ENCODE peak calls at places on chromosomes 4 and X, in five cellular contexts. U is H9; E is Panc1; Z is ovary; A is naive thymus-derived CD4-positive, alpha-beta T cell. I is an unnamed sample.

GRCh38 chr4:825063-825968 is 613 bp downstream of the CPLX1 start:
- DNase-seq in U (no peak), E (no peak), Z (peak), A (peak), I (no peak)

GRCh38 chr4:75255261-75255660 is 258.9 kb downstream of the RCHY1 start:
- DNase-seq in U (no peak), E (no peak), Z (no peak), A (no peak), I (no peak)

GRCh38 chrX:123975180-123975579 is 13.7 kb downstream of the STAG2 start:
- DNase-seq in U (no peak), E (no peak), Z (no peak), A (no peak), I (no peak)

GRCh38 chrX:127305013-127305412 is 485.5 kb downstream of the PRR32 start:
- DNase-seq in U (no peak), E (no peak), Z (no peak), A (no peak), I (no peak)

GRCh38 chr4:98546910-98547544 is 111.4 kb downstream of the TSPAN5 start:
- DNase-seq in U (no peak), E (no peak), Z (peak), A (no peak), I (no peak)

GRCh38 chrX:12011075-12011474 is 127.2 kb upstream of the FRMPD4 start:
- DNase-seq in U (no peak), E (no peak), Z (no peak), A (no peak), I (no peak)

GRCh38 chrX:141258080-141258479 is 15.8 kb upstream of the SPANXC start:
- DNase-seq in U (no peak), E (no peak), Z (no peak), A (no peak), I (no peak)

GRCh38 chr4:125317526-125317880 is 2.7 kb downstream of the FAT4 start:
- DNase-seq in U (peak), E (no peak), Z (peak), A (no peak), I (no peak)

GRCh38 chr4:186854256-186854655 is 130.6 kb upstream of the FAT1 start:
- DNase-seq in U (no peak), E (no peak), Z (no peak), A (no peak), I (no peak)

GRCh38 chr4:150211016-150211415 is 132.8 kb downstream of the DCLK2 start:
- DNase-seq in U (no peak), E (no peak), Z (no peak), A (no peak), I (no peak)

GRCh38 chr4:88967883-88968316 is 89.1 kb downstream of the FAM13A start:
- DNase-seq in U (no peak), E (no peak), Z (no peak), A (no peak), I (no peak)

GRCh38 chr4:38669233-38669632 is 5.2 kb downstream of the KLF3 start:
- DNase-seq in U (no peak), E (no peak), Z (no peak), A (no peak), I (no peak)

GRCh38 chr4:59553063-59553738 is 1646.9 kb upstream of the ADGRL3 start:
- DNase-seq in U (no peak), E (peak), Z (no peak), A (no peak), I (no peak)

GRCh38 chr4:122583906-122584305 is 37.0 kb downstream of the IL21 start:
- DNase-seq in U (no peak), E (no peak), Z (no peak), A (no peak), I (no peak)

GRCh38 chr4:25921922-25922321 is 7.9 kb downstream of the SMIM20 start:
- DNase-seq in U (no peak), E (no peak), Z (no peak), A (no peak), I (no peak)

GRCh38 chr4:25922812-25923369 is 8.9 kb downstream of the SMIM20 start:
- DNase-seq in U (no peak), E (no peak), Z (no peak), A (no peak), I (no peak)

GRCh38 chr4:25923745-25924144 is 9.7 kb downstream of the SMIM20 start:
- DNase-seq in U (no peak), E (no peak), Z (no peak), A (no peak), I (no peak)

GRCh38 chr4:25916870-25917269 is 2.9 kb downstream of the SMIM20 start:
- DNase-seq in U (no peak), E (no peak), Z (no peak), A (no peak), I (no peak)

DNA sequence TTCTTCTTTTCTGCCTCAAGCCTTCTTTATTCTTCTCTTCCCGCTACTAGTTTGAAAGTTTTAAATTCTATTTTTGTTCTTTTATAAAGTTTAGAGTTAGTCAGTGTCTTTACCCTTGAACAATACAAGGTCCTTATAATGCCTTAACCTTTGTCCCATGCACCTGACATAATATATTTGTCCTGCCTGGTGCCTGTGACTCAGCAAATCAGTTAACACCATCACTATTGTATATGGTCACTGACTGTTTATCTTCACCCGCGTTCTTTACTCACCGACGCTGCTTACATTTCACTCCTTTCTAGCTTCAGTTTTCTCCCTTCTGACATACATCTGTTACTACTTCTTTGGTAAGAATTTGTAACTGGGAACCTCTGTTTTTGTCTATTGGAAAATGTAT is 5.7 kb downstream of the SMIM20 start:
- DNase-seq in U (no peak), E (no peak), Z (no peak), A (no peak), I (no peak)
- H3K27ac ChIP-seq in U (no peak), E (no peak), Z (no peak), A (no peak), I (no peak)

GRCh38 chr4:7343353-7343655 is 91.4 kb downstream of the PSAPL1 start:
- DNase-seq in U (no peak), E (no peak), Z (no peak), A (no peak), I (no peak)

GRCh38 chr4:7343950-7344349 is 90.8 kb downstream of the PSAPL1 start:
- DNase-seq in U (no peak), E (no peak), Z (no peak), A (no peak), I (no peak)

GRCh38 chr4:7342223-7342576 is 92.5 kb downstream of the PSAPL1 start:
- DNase-seq in U (no peak), E (no peak), Z (no peak), A (no peak), I (no peak)

GRCh38 chr4:7341486-7342222 is 93.1 kb downstream of the PSAPL1 start:
- DNase-seq in U (no peak), E (no peak), Z (no peak), A (no peak), I (no peak)

DNA sequence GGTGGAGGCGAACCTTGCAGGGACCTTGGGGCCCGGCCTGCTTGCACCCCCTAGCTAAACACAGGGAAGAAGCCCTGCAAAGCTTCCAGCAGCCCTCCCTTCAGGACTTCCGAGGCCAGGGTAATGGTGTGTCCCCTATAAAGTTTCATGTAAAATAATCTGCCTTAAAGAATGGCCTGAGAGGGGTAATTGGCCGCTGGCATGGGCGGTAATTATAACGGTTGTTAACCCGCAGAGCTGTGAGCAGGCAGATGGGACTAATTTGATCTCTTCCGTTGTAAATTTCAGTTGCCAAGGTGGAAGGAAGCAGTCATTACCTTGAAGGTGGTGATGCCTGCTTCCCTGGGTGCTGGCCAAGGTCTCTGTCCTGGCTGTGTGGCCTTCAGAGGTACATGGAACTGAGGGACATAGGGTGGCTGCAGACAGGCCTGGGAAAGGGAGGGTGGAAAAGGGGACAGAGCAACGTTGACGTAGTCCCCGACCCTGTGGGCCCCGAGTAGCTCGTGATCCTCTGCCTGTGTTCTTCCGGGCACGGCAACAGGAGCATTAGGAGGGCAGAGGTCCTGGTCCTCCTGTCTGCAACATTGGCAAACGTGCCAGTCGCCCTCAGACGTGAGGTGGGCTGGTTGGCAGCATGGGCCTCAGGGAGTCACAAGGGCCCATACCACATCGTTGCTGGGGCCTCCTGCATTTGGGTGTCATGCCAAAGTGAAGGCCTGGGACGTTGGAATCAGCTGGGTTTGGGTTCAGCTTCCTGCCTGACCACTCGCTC is 92.0 kb downstream of the PSAPL1 start:
- DNase-seq in U (no peak), E (no peak), Z (no peak), A (no peak), I (no peak)
- H3K27ac ChIP-seq in U (no peak), E (no peak), Z (no peak), A (no peak), I (no peak)

DNA sequence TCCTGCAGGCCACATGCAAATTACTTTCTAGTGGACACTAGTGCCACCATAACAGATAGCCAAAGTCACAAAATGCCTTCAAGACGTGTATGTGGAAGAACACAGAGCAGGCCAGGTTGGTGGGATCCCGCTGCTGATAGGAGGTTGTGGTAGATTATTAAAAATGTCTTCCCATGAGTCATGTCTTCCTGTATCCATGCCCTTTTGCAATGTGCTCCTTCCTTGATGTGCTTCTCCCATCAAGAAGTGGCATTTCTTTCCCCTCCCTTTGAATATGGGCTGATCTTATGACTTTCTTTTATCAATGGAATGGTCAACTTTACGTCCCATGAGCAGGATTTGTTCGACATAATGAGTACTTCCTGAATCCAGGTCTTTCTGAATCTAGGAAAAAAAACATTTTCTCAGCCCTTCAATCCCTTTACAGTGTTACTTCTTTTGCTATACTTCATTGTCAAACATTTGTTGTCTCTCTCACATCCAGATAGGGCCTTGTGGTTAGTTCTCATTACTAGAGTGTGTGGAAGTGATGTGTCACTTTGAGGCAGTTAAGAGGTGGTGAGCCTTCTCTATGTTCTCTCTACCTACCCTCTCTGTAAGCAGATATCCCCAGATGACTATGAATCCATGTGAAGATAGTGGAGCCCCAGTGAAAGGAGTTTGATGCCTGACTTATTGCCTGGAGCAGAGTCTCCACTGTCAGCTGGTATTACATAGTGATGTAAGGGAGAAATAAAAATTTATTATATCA is 519.2 kb upstream of the DIPK2B start:
- DNase-seq in U (no peak), E (no peak), Z (no peak), A (no peak), I (no peak)
- H3K27ac ChIP-seq in U (no peak), E (no peak), Z (no peak), A (no peak), I (no peak)

GRCh38 chr4:1982124-1983052 is 26.4 kb downstream of the NELFA start:
- DNase-seq in U (no peak), E (no peak), Z (no peak), A (no peak), I (no peak)
- H3K27ac ChIP-seq in U (no peak), E (no peak), Z (no peak), A (no peak), I (no peak)

GRCh38 chr4:100736651-100737450 is 219.0 kb upstream of the EMCN start:
- DNase-seq in U (no peak), E (no peak), Z (no peak), A (no peak), I (no peak)
- H3K27ac ChIP-seq in U (no peak), E (no peak), Z (no peak), A (no peak), I (peak)

GRCh38 chr4:105179539-105180401 is 33.1 kb downstream of the TET2 start:
- DNase-seq in U (no peak), E (no peak), Z (no peak), A (no peak), I (no peak)
- H3K27ac ChIP-seq in U (no peak), E (no peak), Z (no peak), A (no peak), I (no peak)